ENCODE peak calls at places on chromosomes 16 and 17, in four cellular contexts. One of them, this sample, is unnamed.

GRCh38 chr16:31380201-31380600 is 12.9 kb upstream of the ITGAD start:
- DNase-seq in Calu3: no peak
- DNase-seq in progenitor cell of endocrine pancreas: no peak
- DNase-seq in Peyer's patch: no peak
- DNase-seq in this sample: no peak

GRCh38 chr16:19437280-19437679 is 19.6 kb downstream of the TMC5 start:
- DNase-seq in Calu3: no peak
- DNase-seq in progenitor cell of endocrine pancreas: no peak
- DNase-seq in Peyer's patch: no peak
- DNase-seq in this sample: no peak

GRCh38 chr17:70099884-70100283 is 24.9 kb downstream of the KCNJ16 start:
- DNase-seq in Calu3: no peak
- DNase-seq in progenitor cell of endocrine pancreas: no peak
- DNase-seq in Peyer's patch: no peak
- DNase-seq in this sample: no peak

GRCh38 chr17:65811043-65811442 is 249.6 kb upstream of the AXIN2 start:
- DNase-seq in Calu3: no peak
- DNase-seq in progenitor cell of endocrine pancreas: no peak
- DNase-seq in Peyer's patch: no peak
- DNase-seq in this sample: no peak

GRCh38 chr17:57672205-57672632 is 72.9 kb downstream of the CCDC182 start:
- DNase-seq in Calu3: no peak
- DNase-seq in progenitor cell of endocrine pancreas: no peak
- DNase-seq in Peyer's patch: no peak
- DNase-seq in this sample: peak; percentile 76

GRCh38 chr17:28643979-28644781 is 778 bp downstream of the BLTP2 start:
- DNase-seq in Calu3: peak; percentile 57
- DNase-seq in progenitor cell of endocrine pancreas: peak; percentile 18
- DNase-seq in Peyer's patch: no peak
- DNase-seq in this sample: peak; percentile 53

GRCh38 chr16:88554711-88555264 is 15.4 kb upstream of the ZC3H18 start:
- DNase-seq in Calu3: no peak
- DNase-seq in progenitor cell of endocrine pancreas: no peak
- DNase-seq in Peyer's patch: no peak
- DNase-seq in this sample: no peak

GRCh38 chr17:56425483-56425882 is 168.0 kb upstream of the NOG start:
- DNase-seq in Calu3: no peak
- DNase-seq in progenitor cell of endocrine pancreas: no peak
- DNase-seq in Peyer's patch: no peak
- DNase-seq in this sample: no peak

GRCh38 chr16:24580665-24581064 is 41.3 kb downstream of the RBBP6 start:
- DNase-seq in Calu3: no peak
- DNase-seq in progenitor cell of endocrine pancreas: no peak
- DNase-seq in Peyer's patch: no peak
- DNase-seq in this sample: peak; percentile 21

GRCh38 chr17:67011527-67012175 is 32.7 kb upstream of the CACNG1 start:
- DNase-seq in Calu3: no peak
- DNase-seq in progenitor cell of endocrine pancreas: no peak
- DNase-seq in Peyer's patch: no peak
- DNase-seq in this sample: no peak

GRCh38 chr16:75379911-75380847 is 53.1 kb downstream of the CFDP1 start:
- DNase-seq in Calu3: no peak
- DNase-seq in progenitor cell of endocrine pancreas: no peak
- DNase-seq in Peyer's patch: no peak
- DNase-seq in this sample: no peak

GRCh38 chr16:14324581-14324980 is 253.5 kb downstream of the MRTFB start:
- DNase-seq in Calu3: no peak
- DNase-seq in progenitor cell of endocrine pancreas: no peak
- DNase-seq in Peyer's patch: no peak
- DNase-seq in this sample: no peak

GRCh38 chr17:29771561-29771960 is 148.8 kb upstream of the CORO6 start:
- DNase-seq in Calu3: no peak
- DNase-seq in progenitor cell of endocrine pancreas: no peak
- DNase-seq in Peyer's patch: no peak
- DNase-seq in this sample: no peak

GRCh38 chr16:47780213-47780612 is 319.1 kb downstream of the PHKB start:
- DNase-seq in Calu3: no peak
- DNase-seq in progenitor cell of endocrine pancreas: no peak
- DNase-seq in Peyer's patch: no peak
- DNase-seq in this sample: no peak

GRCh38 chr17:32281011-32281451 is 15.4 kb downstream of the RHBDL3 start:
- DNase-seq in Calu3: peak; percentile 12
- DNase-seq in progenitor cell of endocrine pancreas: no peak
- DNase-seq in Peyer's patch: no peak
- DNase-seq in this sample: no peak

GRCh38 chr17:8226536-8227237 is 16.3 kb upstream of the AURKB start:
- DNase-seq in Calu3: peak; percentile 73
- DNase-seq in progenitor cell of endocrine pancreas: peak; percentile 37
- DNase-seq in Peyer's patch: peak; percentile 70
- DNase-seq in this sample: peak; percentile 83

GRCh38 chr16:88130016-88130415 is 178.8 kb downstream of the BANP start:
- DNase-seq in Calu3: no peak
- DNase-seq in progenitor cell of endocrine pancreas: no peak
- DNase-seq in Peyer's patch: no peak
- DNase-seq in this sample: no peak

GRCh38 chr16:66970775-66971725 is 10.0 kb downstream of the CES3 start:
- DNase-seq in Calu3: peak; percentile 40
- DNase-seq in progenitor cell of endocrine pancreas: no peak
- DNase-seq in Peyer's patch: no peak
- DNase-seq in this sample: peak; percentile 35

GRCh38 chr16:57997528-57998265 is 2.8 kb downstream of the ZNF319 start:
- DNase-seq in Calu3: no peak
- DNase-seq in progenitor cell of endocrine pancreas: no peak
- DNase-seq in Peyer's patch: no peak
- DNase-seq in this sample: no peak

GRCh38 chr16:88799569-88800276 is 3.9 kb upstream of the CDT1 start:
- DNase-seq in Calu3: no peak
- DNase-seq in progenitor cell of endocrine pancreas: no peak
- DNase-seq in Peyer's patch: no peak
- DNase-seq in this sample: no peak

GRCh38 chr16:85832578-85833539 is 33.4 kb downstream of the COX4I1 start:
- DNase-seq in Calu3: no peak
- DNase-seq in progenitor cell of endocrine pancreas: no peak
- DNase-seq in Peyer's patch: peak; percentile 33
- DNase-seq in this sample: no peak

GRCh38 chr17:2412561-2413021 is 11.7 kb upstream of the MNT start:
- DNase-seq in Calu3: no peak
- DNase-seq in progenitor cell of endocrine pancreas: no peak
- DNase-seq in Peyer's patch: no peak
- DNase-seq in this sample: no peak

GRCh38 chr17:72662827-72663190 is 429.7 kb downstream of the SLC39A11 start:
- DNase-seq in Calu3: no peak
- DNase-seq in progenitor cell of endocrine pancreas: no peak
- DNase-seq in Peyer's patch: no peak
- DNase-seq in this sample: no peak

GRCh38 chr16:58652741-58653140 is 23.1 kb upstream of the CNOT1 start:
- DNase-seq in Calu3: no peak
- DNase-seq in progenitor cell of endocrine pancreas: no peak
- DNase-seq in Peyer's patch: no peak
- DNase-seq in this sample: no peak

GRCh38 chr16:4640572-4641305 is 16.1 kb downstream of the MGRN1 start:
- DNase-seq in Calu3: no peak
- DNase-seq in progenitor cell of endocrine pancreas: no peak
- DNase-seq in Peyer's patch: no peak
- DNase-seq in this sample: no peak

GRCh38 chr17:64635647-64636305 is 26.3 kb downstream of the SMURF2 start:
- DNase-seq in Calu3: no peak
- DNase-seq in progenitor cell of endocrine pancreas: no peak
- DNase-seq in Peyer's patch: no peak
- DNase-seq in this sample: peak; percentile 47

GRCh38 chr16:79269211-79269863 is 331.2 kb downstream of the MAF start:
- DNase-seq in Calu3: no peak
- DNase-seq in progenitor cell of endocrine pancreas: no peak
- DNase-seq in Peyer's patch: no peak
- DNase-seq in this sample: no peak

GRCh38 chr17:77846531-77847085 is 111.9 kb upstream of the TNRC6C start:
- DNase-seq in Calu3: no peak
- DNase-seq in progenitor cell of endocrine pancreas: no peak
- DNase-seq in Peyer's patch: no peak
- DNase-seq in this sample: no peak

GRCh38 chr17:51164911-51165679 is 1.1 kb upstream of the NME2 start:
- DNase-seq in Calu3: peak; percentile 63
- DNase-seq in progenitor cell of endocrine pancreas: no peak
- DNase-seq in Peyer's patch: no peak
- DNase-seq in this sample: no peak

GRCh38 chr16:3012828-3013420 is at the start of gene CLDN9:
- DNase-seq in Calu3: peak; percentile 73
- DNase-seq in progenitor cell of endocrine pancreas: no peak
- DNase-seq in Peyer's patch: peak; percentile 69
- DNase-seq in this sample: no peak

GRCh38 chr16:57756424-57757325 is 21.1 kb downstream of the KATNB1 start:
- DNase-seq in Calu3: no peak
- DNase-seq in progenitor cell of endocrine pancreas: no peak
- DNase-seq in Peyer's patch: no peak
- DNase-seq in this sample: no peak

GRCh38 chr17:41885733-41886132 is 20.5 kb upstream of the KLHL11 start:
- DNase-seq in Calu3: no peak
- DNase-seq in progenitor cell of endocrine pancreas: no peak
- DNase-seq in Peyer's patch: no peak
- DNase-seq in this sample: no peak

GRCh38 chr17:28953444-28954118 is 2.3 kb upstream of the PHF12 start:
- DNase-seq in Calu3: peak; percentile 56
- DNase-seq in progenitor cell of endocrine pancreas: peak; percentile 64
- DNase-seq in Peyer's patch: no peak
- DNase-seq in this sample: peak; percentile 44

GRCh38 chr16:64225696-64226095 is 896.2 kb downstream of the CDH11 start:
- DNase-seq in Calu3: no peak
- DNase-seq in progenitor cell of endocrine pancreas: no peak
- DNase-seq in Peyer's patch: no peak
- DNase-seq in this sample: peak; percentile 9

GRCh38 chr17:27199948-27200347 is 94.0 kb upstream of the WSB1 start:
- DNase-seq in Calu3: no peak
- DNase-seq in progenitor cell of endocrine pancreas: no peak
- DNase-seq in Peyer's patch: no peak
- DNase-seq in this sample: peak; percentile 19

GRCh38 chr16:65662236-65662635 is 540.4 kb upstream of the CDH11 start:
- DNase-seq in Calu3: no peak
- DNase-seq in progenitor cell of endocrine pancreas: no peak
- DNase-seq in Peyer's patch: no peak
- DNase-seq in this sample: no peak

DNA sequence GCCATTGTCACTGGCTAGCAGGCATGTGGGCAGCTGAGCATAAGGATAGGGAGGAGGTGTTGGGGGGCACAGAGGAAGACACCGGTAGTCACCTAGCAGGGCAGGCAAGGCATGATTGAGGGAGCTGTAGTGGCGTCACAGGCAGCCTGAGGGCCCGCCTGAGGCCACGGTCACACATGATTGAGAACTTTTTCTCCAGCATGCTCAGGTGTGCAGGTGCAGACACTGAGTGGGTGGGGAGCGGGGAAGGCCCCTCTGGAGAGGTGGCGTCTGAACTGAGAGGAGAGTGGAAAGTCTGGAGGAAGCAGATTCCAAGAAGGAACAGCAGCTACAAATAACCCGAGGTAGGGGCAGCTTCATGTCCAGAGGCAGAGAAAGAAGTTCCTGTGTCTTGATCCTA is 10.9 kb upstream of the ARMC7 start:
- DNase-seq in Calu3: no peak
- DNase-seq in progenitor cell of endocrine pancreas: no peak
- DNase-seq in Peyer's patch: no peak
- DNase-seq in this sample: no peak
- TF ChIP-seq CTCF in Calu3: no peak
- TF ChIP-seq CTCF in progenitor cell of endocrine pancreas: no peak
- TF ChIP-seq CTCF in Peyer's patch: no peak
- TF ChIP-seq CTCF in this sample: no peak

DNA sequence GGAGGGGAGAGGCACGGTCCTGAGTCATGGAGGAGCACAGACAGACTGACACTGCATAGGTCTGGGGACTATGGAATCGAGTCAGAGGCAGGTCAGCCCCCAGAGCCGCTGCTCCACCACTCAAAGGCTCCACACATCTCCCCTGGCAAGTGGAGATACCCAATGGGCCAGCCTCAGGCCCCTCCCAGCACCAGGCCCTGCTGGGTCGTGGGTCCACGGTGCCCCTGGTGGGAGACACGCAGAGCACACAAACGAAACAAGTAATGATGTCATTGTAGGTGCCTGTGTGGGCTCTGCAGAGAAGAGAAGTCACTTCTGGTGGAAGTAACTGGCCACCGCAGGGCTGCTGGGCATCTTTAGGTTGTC is 59.4 kb upstream of the ENPP7 start:
- DNase-seq in Calu3: no peak
- DNase-seq in progenitor cell of endocrine pancreas: no peak
- DNase-seq in Peyer's patch: peak; percentile 22
- DNase-seq in this sample: no peak
- TF ChIP-seq CTCF in Calu3: no peak
- TF ChIP-seq CTCF in progenitor cell of endocrine pancreas: no peak
- TF ChIP-seq CTCF in Peyer's patch: no peak
- TF ChIP-seq CTCF in this sample: no peak

DNA sequence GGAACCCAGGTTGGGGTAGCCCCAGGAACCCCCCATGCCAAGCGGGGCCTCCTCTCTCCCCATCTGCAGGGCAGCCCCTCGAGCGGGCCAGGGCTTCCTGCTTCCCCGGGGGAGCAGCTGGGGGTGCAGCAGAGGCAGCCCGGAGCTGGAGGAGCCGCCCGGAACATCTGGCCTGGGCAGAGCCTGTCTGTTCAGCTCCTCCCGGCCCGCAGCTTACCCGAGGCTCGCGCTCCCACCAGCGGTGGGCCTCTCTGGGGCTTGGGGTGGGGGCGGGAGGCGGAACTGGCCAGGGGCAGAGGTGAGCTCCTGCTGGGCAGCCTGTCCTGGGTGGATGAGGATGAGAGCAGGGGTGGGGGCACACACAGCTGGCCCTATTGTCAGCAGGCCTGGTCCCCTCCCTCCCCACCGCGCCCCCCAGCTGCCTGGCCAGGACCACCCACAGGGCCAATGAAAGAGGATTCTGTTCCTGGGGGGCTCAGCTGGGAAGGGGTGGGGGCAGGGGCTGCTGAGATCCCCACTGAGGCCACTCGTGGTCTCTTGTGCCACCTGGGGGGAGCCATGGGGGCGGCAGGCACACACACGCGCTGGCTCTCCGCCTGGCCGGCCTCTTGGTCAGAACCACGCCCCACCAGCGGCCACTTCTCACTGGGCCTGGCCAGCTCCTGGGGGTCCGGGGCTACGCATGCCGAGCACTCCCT is 34.7 kb downstream of the BAHCC1 start:
- DNase-seq in Calu3: no peak
- DNase-seq in progenitor cell of endocrine pancreas: no peak
- DNase-seq in Peyer's patch: no peak
- DNase-seq in this sample: no peak
- TF ChIP-seq CTCF in Calu3: no peak
- TF ChIP-seq CTCF in progenitor cell of endocrine pancreas: no peak
- TF ChIP-seq CTCF in Peyer's patch: no peak
- TF ChIP-seq CTCF in this sample: no peak

GRCh38 chr17:6426356-6427101 is 8.4 kb downstream of the AIPL1 start:
- DNase-seq in Calu3: no peak
- DNase-seq in progenitor cell of endocrine pancreas: no peak
- DNase-seq in Peyer's patch: no peak
- DNase-seq in this sample: no peak

GRCh38 chr17:6427284-6427781 is 7.6 kb downstream of the AIPL1 start:
- DNase-seq in Calu3: no peak
- DNase-seq in progenitor cell of endocrine pancreas: no peak
- DNase-seq in Peyer's patch: no peak
- DNase-seq in this sample: no peak

GRCh38 chr17:6429266-6429665 is 5.7 kb downstream of the AIPL1 start:
- DNase-seq in Calu3: no peak
- DNase-seq in progenitor cell of endocrine pancreas: no peak
- DNase-seq in Peyer's patch: no peak
- DNase-seq in this sample: no peak

GRCh38 chr17:6428207-6428965 is 6.5 kb downstream of the AIPL1 start:
- DNase-seq in Calu3: no peak
- DNase-seq in progenitor cell of endocrine pancreas: no peak
- DNase-seq in Peyer's patch: no peak
- DNase-seq in this sample: no peak

GRCh38 chr17:6430769-6431168 is 4.2 kb downstream of the AIPL1 start:
- DNase-seq in Calu3: no peak
- DNase-seq in progenitor cell of endocrine pancreas: no peak
- DNase-seq in Peyer's patch: no peak
- DNase-seq in this sample: no peak
- TF ChIP-seq CTCF in Calu3: no peak
- TF ChIP-seq CTCF in progenitor cell of endocrine pancreas: peak; percentile 46
- TF ChIP-seq CTCF in Peyer's patch: no peak
- TF ChIP-seq CTCF in this sample: peak; percentile 27